ENCODE peak calls at places on chromosomes 12 and 14, in nine cellular contexts. One of them, this sample, is unnamed.

GRCh38 chr12:30582943-30583342 is 112.7 kb downstream of the IPO8 start:
- DNase-seq in hippocampal formation: no peak
- DNase-seq in ureter: no peak
- DNase-seq in AG09319: no peak
- DNase-seq in COR-L47: no peak
- DNase-seq in AG04449: no peak
- DNase-seq in NCI-H69: no peak
- DNase-seq in HFF-Myc: no peak
- DNase-seq in HS-5: no peak
- DNase-seq in this sample: no peak

GRCh38 chr14:52834440-52834842 is 43.0 kb upstream of the GNPNAT1 start:
- DNase-seq in NCI-H69: peak
- DNase-seq in HS-5: peak
- DNase-seq in HFF-Myc: peak
- DNase-seq in ureter: no peak
- DNase-seq in AG04449: peak
- DNase-seq in COR-L47: no peak
- DNase-seq in AG09319: no peak
- DNase-seq in hippocampal formation: no peak
- DNase-seq in this sample: no peak

GRCh38 chr14:49921401-49921800 is 28.5 kb downstream of the ARF6 start:
- DNase-seq in NCI-H69: no peak
- DNase-seq in HFF-Myc: no peak
- DNase-seq in COR-L47: no peak
- DNase-seq in AG09319: no peak
- DNase-seq in HS-5: no peak
- DNase-seq in AG04449: no peak
- DNase-seq in hippocampal formation: no peak
- DNase-seq in ureter: no peak
- DNase-seq in this sample: no peak

GRCh38 chr12:76688001-76688400 is 75.9 kb upstream of the ZDHHC17 start:
- DNase-seq in COR-L47: no peak
- DNase-seq in HS-5: no peak
- DNase-seq in AG09319: no peak
- DNase-seq in HFF-Myc: no peak
- DNase-seq in NCI-H69: no peak
- DNase-seq in AG04449: no peak
- DNase-seq in ureter: no peak
- DNase-seq in hippocampal formation: no peak
- DNase-seq in this sample: no peak

GRCh38 chr12:107025691-107026090 is 38.7 kb upstream of the MTERF2 start:
- DNase-seq in AG09319: no peak
- DNase-seq in AG04449: no peak
- DNase-seq in HS-5: no peak
- DNase-seq in HFF-Myc: no peak
- DNase-seq in hippocampal formation: no peak
- DNase-seq in COR-L47: no peak
- DNase-seq in ureter: no peak
- DNase-seq in NCI-H69: no peak
- DNase-seq in this sample: no peak

GRCh38 chr14:28661171-28661772 is 105.3 kb upstream of the FOXG1 start:
- DNase-seq in HFF-Myc: no peak
- DNase-seq in ureter: no peak
- DNase-seq in AG09319: no peak
- DNase-seq in NCI-H69: no peak
- DNase-seq in AG04449: no peak
- DNase-seq in COR-L47: no peak
- DNase-seq in HS-5: peak
- DNase-seq in hippocampal formation: no peak
- DNase-seq in this sample: no peak

GRCh38 chr14:69443296-69443805 is 41.2 kb upstream of the PLEKHD1 start:
- DNase-seq in NCI-H69: no peak
- DNase-seq in COR-L47: no peak
- DNase-seq in hippocampal formation: no peak
- DNase-seq in ureter: no peak
- DNase-seq in AG04449: no peak
- DNase-seq in HS-5: no peak
- DNase-seq in AG09319: no peak
- DNase-seq in HFF-Myc: no peak
- DNase-seq in this sample: no peak

GRCh38 chr14:101197595-101198397 is 294.3 kb upstream of the RTL1 start:
- DNase-seq in AG04449: no peak
- DNase-seq in HFF-Myc: no peak
- DNase-seq in hippocampal formation: no peak
- DNase-seq in AG09319: no peak
- DNase-seq in NCI-H69: no peak
- DNase-seq in ureter: peak
- DNase-seq in COR-L47: no peak
- DNase-seq in HS-5: no peak
- DNase-seq in this sample: no peak

GRCh38 chr12:117380083-117380482 is 18.7 kb upstream of the NOS1 start:
- DNase-seq in COR-L47: no peak
- DNase-seq in HS-5: no peak
- DNase-seq in hippocampal formation: no peak
- DNase-seq in HFF-Myc: no peak
- DNase-seq in AG04449: no peak
- DNase-seq in ureter: no peak
- DNase-seq in NCI-H69: peak
- DNase-seq in AG09319: no peak
- DNase-seq in this sample: no peak

GRCh38 chr12:25286837-25287236 is 36.1 kb upstream of the KRAS start:
- DNase-seq in AG04449: no peak
- DNase-seq in HS-5: no peak
- DNase-seq in ureter: no peak
- DNase-seq in HFF-Myc: no peak
- DNase-seq in hippocampal formation: no peak
- DNase-seq in COR-L47: no peak
- DNase-seq in NCI-H69: no peak
- DNase-seq in AG09319: no peak
- DNase-seq in this sample: no peak

GRCh38 chr12:3680919-3681594 is 71.9 kb downstream of the CRACR2A start:
- DNase-seq in ureter: no peak
- DNase-seq in AG09319: no peak
- DNase-seq in NCI-H69: peak
- DNase-seq in HS-5: no peak
- DNase-seq in AG04449: no peak
- DNase-seq in COR-L47: peak
- DNase-seq in HFF-Myc: no peak
- DNase-seq in hippocampal formation: no peak
- DNase-seq in this sample: peak

GRCh38 chr14:51451561-51451960 is 200.1 kb upstream of the FRMD6 start:
- DNase-seq in HS-5: no peak
- DNase-seq in HFF-Myc: no peak
- DNase-seq in AG04449: no peak
- DNase-seq in ureter: no peak
- DNase-seq in NCI-H69: no peak
- DNase-seq in COR-L47: no peak
- DNase-seq in hippocampal formation: no peak
- DNase-seq in AG09319: no peak
- DNase-seq in this sample: no peak

GRCh38 chr12:15788266-15789214 is 648 bp downstream of the EPS8 start:
- DNase-seq in NCI-H69: peak
- DNase-seq in COR-L47: no peak
- DNase-seq in AG09319: no peak
- DNase-seq in AG04449: no peak
- DNase-seq in HFF-Myc: no peak
- DNase-seq in ureter: peak
- DNase-seq in hippocampal formation: peak
- DNase-seq in HS-5: no peak
- DNase-seq in this sample: peak

GRCh38 chr14:24816011-24816928 is 182.3 kb upstream of the GZMB start:
- DNase-seq in HS-5: no peak
- DNase-seq in COR-L47: no peak
- DNase-seq in ureter: no peak
- DNase-seq in HFF-Myc: no peak
- DNase-seq in AG04449: no peak
- DNase-seq in AG09319: no peak
- DNase-seq in NCI-H69: peak
- DNase-seq in hippocampal formation: no peak
- DNase-seq in this sample: no peak

GRCh38 chr12:68331500-68331868 is 678 bp downstream of the MDM1 start:
- DNase-seq in NCI-H69: peak
- DNase-seq in AG09319: no peak
- DNase-seq in hippocampal formation: no peak
- DNase-seq in ureter: no peak
- DNase-seq in HS-5: no peak
- DNase-seq in AG04449: no peak
- DNase-seq in COR-L47: no peak
- DNase-seq in HFF-Myc: no peak
- DNase-seq in this sample: no peak

GRCh38 chr12:54261817-54262402 is 18.0 kb downstream of the CBX5 start:
- DNase-seq in HFF-Myc: no peak
- DNase-seq in AG09319: no peak
- DNase-seq in COR-L47: no peak
- DNase-seq in HS-5: no peak
- DNase-seq in NCI-H69: no peak
- DNase-seq in ureter: no peak
- DNase-seq in AG04449: no peak
- DNase-seq in hippocampal formation: no peak
- DNase-seq in this sample: no peak

GRCh38 chr14:99065551-99065950 is 206.4 kb downstream of the BCL11B start:
- DNase-seq in HS-5: no peak
- DNase-seq in NCI-H69: no peak
- DNase-seq in HFF-Myc: no peak
- DNase-seq in hippocampal formation: no peak
- DNase-seq in ureter: no peak
- DNase-seq in AG04449: no peak
- DNase-seq in AG09319: no peak
- DNase-seq in COR-L47: no peak
- DNase-seq in this sample: no peak

GRCh38 chr12:55619352-55620138 is 17.1 kb upstream of the OR10P1 start:
- DNase-seq in hippocampal formation: peak
- DNase-seq in AG09319: peak
- DNase-seq in NCI-H69: peak
- DNase-seq in HFF-Myc: peak
- DNase-seq in COR-L47: peak
- DNase-seq in HS-5: peak
- DNase-seq in ureter: peak
- DNase-seq in AG04449: peak
- DNase-seq in this sample: peak

GRCh38 chr14:48398675-48399282 is 723.4 kb upstream of the MDGA2 start:
- DNase-seq in AG09319: no peak
- DNase-seq in HS-5: peak
- DNase-seq in hippocampal formation: peak
- DNase-seq in HFF-Myc: peak
- DNase-seq in COR-L47: peak
- DNase-seq in NCI-H69: peak
- DNase-seq in ureter: no peak
- DNase-seq in AG04449: no peak
- DNase-seq in this sample: no peak

GRCh38 chr12:8953773-8954402 is 4.4 kb upstream of the M6PR start:
- DNase-seq in HS-5: no peak
- DNase-seq in HFF-Myc: no peak
- DNase-seq in NCI-H69: no peak
- DNase-seq in COR-L47: no peak
- DNase-seq in hippocampal formation: no peak
- DNase-seq in AG04449: no peak
- DNase-seq in ureter: no peak
- DNase-seq in AG09319: no peak
- DNase-seq in this sample: no peak